ENCODE peak calls at places on chromosomes 4 and X, in eight cellular contexts. One of them, this sample, is unnamed.

GRCh38 chr4:77095101-77095826 is 19.5 kb upstream of the CCNI start:
- DNase-seq in B cell: peak
- DNase-seq in HT-29: peak
- DNase-seq in WTC11: peak
- DNase-seq in AG04450: peak
- DNase-seq in T-helper 2 cell: peak
- DNase-seq in MV-4-11: peak
- DNase-seq in right cardiac atrium: peak
- DNase-seq in this sample: peak

GRCh38 chr4:89519771-89520170 is 212.2 kb upstream of the GPRIN3 start:
- DNase-seq in MV-4-11: no peak
- DNase-seq in right cardiac atrium: no peak
- DNase-seq in AG04450: no peak
- DNase-seq in WTC11: no peak
- DNase-seq in T-helper 2 cell: no peak
- DNase-seq in B cell: no peak
- DNase-seq in HT-29: no peak
- DNase-seq in this sample: no peak

GRCh38 chr4:38671594-38671943 is 7.6 kb downstream of the KLF3 start:
- DNase-seq in right cardiac atrium: no peak
- DNase-seq in MV-4-11: no peak
- DNase-seq in B cell: no peak
- DNase-seq in T-helper 2 cell: no peak
- DNase-seq in WTC11: no peak
- DNase-seq in AG04450: no peak
- DNase-seq in HT-29: no peak
- DNase-seq in this sample: no peak

GRCh38 chr4:164197556-164197955 is 556.4 kb upstream of the SMIM31 start:
- DNase-seq in AG04450: no peak
- DNase-seq in B cell: no peak
- DNase-seq in HT-29: no peak
- DNase-seq in right cardiac atrium: no peak
- DNase-seq in T-helper 2 cell: no peak
- DNase-seq in MV-4-11: no peak
- DNase-seq in WTC11: no peak
- DNase-seq in this sample: no peak

GRCh38 chr4:108854781-108855180 is 91.9 kb upstream of the ETNPPL start:
- DNase-seq in AG04450: no peak
- DNase-seq in B cell: no peak
- DNase-seq in WTC11: no peak
- DNase-seq in right cardiac atrium: no peak
- DNase-seq in MV-4-11: no peak
- DNase-seq in T-helper 2 cell: no peak
- DNase-seq in HT-29: no peak
- DNase-seq in this sample: no peak

GRCh38 chrX:31293409-31293808 is 221.6 kb upstream of the FTHL17 start:
- DNase-seq in right cardiac atrium: no peak
- DNase-seq in T-helper 2 cell: no peak
- DNase-seq in B cell: no peak
- DNase-seq in AG04450: no peak
- DNase-seq in WTC11: no peak
- DNase-seq in HT-29: no peak
- DNase-seq in MV-4-11: no peak
- DNase-seq in this sample: no peak

GRCh38 chrX:69226459-69227158 is 61.4 kb upstream of the PJA1 start:
- DNase-seq in WTC11: no peak
- DNase-seq in MV-4-11: no peak
- DNase-seq in HT-29: no peak
- DNase-seq in AG04450: no peak
- DNase-seq in T-helper 2 cell: no peak
- DNase-seq in B cell: no peak
- DNase-seq in right cardiac atrium: no peak
- DNase-seq in this sample: no peak

GRCh38 chrX:115344885-115345653 is 55.6 kb downstream of the LUZP4 start:
- DNase-seq in AG04450: peak
- DNase-seq in HT-29: peak
- DNase-seq in B cell: no peak
- DNase-seq in right cardiac atrium: peak
- DNase-seq in MV-4-11: peak
- DNase-seq in T-helper 2 cell: no peak
- DNase-seq in WTC11: peak
- DNase-seq in this sample: peak

GRCh38 chrX:143466130-143466529 is 51.1 kb downstream of the SPANXN3 start:
- DNase-seq in WTC11: no peak
- DNase-seq in MV-4-11: no peak
- DNase-seq in AG04450: no peak
- DNase-seq in right cardiac atrium: no peak
- DNase-seq in B cell: no peak
- DNase-seq in T-helper 2 cell: no peak
- DNase-seq in HT-29: no peak
- DNase-seq in this sample: no peak

GRCh38 chr4:5751073-5751917 is 40.3 kb downstream of the EVC start:
- DNase-seq in AG04450: peak
- DNase-seq in HT-29: no peak
- DNase-seq in MV-4-11: no peak
- DNase-seq in B cell: no peak
- DNase-seq in right cardiac atrium: no peak
- DNase-seq in WTC11: no peak
- DNase-seq in T-helper 2 cell: no peak
- DNase-seq in this sample: no peak

GRCh38 chr4:153929651-153930050 is 140.8 kb upstream of the SFRP2 start:
- DNase-seq in HT-29: no peak
- DNase-seq in WTC11: no peak
- DNase-seq in T-helper 2 cell: no peak
- DNase-seq in B cell: no peak
- DNase-seq in right cardiac atrium: no peak
- DNase-seq in MV-4-11: no peak
- DNase-seq in AG04450: no peak
- DNase-seq in this sample: no peak

GRCh38 chrX:39894626-39895025 is 203.1 kb downstream of the BCOR start:
- DNase-seq in T-helper 2 cell: no peak
- DNase-seq in HT-29: peak
- DNase-seq in B cell: no peak
- DNase-seq in WTC11: no peak
- DNase-seq in right cardiac atrium: peak
- DNase-seq in MV-4-11: no peak
- DNase-seq in AG04450: no peak
- DNase-seq in this sample: peak

GRCh38 chr4:2354127-2354526 is 64.3 kb downstream of the ZFYVE28 start:
- DNase-seq in T-helper 2 cell: no peak
- DNase-seq in HT-29: no peak
- DNase-seq in right cardiac atrium: peak
- DNase-seq in WTC11: peak
- DNase-seq in B cell: peak
- DNase-seq in MV-4-11: no peak
- DNase-seq in AG04450: no peak
- DNase-seq in this sample: no peak

This sample was measured in A549.